ENCODE peak calls at places on chromosomes 6 and 20, in five cellular contexts. One of them, this sample, is unnamed.

GRCh38 chr6:163943647-163944395 is 529.3 kb downstream of the QKI start:
- DNase-seq in fibroblast of pulmonary artery: peak; percentile 30
- DNase-seq in astrocyte of the spinal cord: peak; percentile 54
- DNase-seq in IMR-90: peak; percentile 35
- DNase-seq in activated B cell treated with CpG ODN at 0.5 μM for 24 hours: no peak
- DNase-seq in this sample: no peak

GRCh38 chr6:16973545-16974386 is 128.1 kb upstream of the STMND1 start:
- DNase-seq in fibroblast of pulmonary artery: no peak
- DNase-seq in astrocyte of the spinal cord: no peak
- DNase-seq in IMR-90: no peak
- DNase-seq in activated B cell treated with CpG ODN at 0.5 μM for 24 hours: no peak
- DNase-seq in this sample: no peak

GRCh38 chr20:17419459-17419858 is 111.7 kb downstream of the BFSP1 start:
- DNase-seq in fibroblast of pulmonary artery: no peak
- DNase-seq in astrocyte of the spinal cord: no peak
- DNase-seq in IMR-90: no peak
- DNase-seq in activated B cell treated with CpG ODN at 0.5 μM for 24 hours: no peak
- DNase-seq in this sample: no peak

GRCh38 chr6:41428402-41428994 is 93.1 kb downstream of the NCR2 start:
- DNase-seq in fibroblast of pulmonary artery: no peak
- DNase-seq in astrocyte of the spinal cord: peak; percentile 13
- DNase-seq in IMR-90: no peak
- DNase-seq in activated B cell treated with CpG ODN at 0.5 μM for 24 hours: no peak
- DNase-seq in this sample: no peak

GRCh38 chr20:25848222-25848621 is 151.6 kb upstream of the ZNF337 start:
- DNase-seq in fibroblast of pulmonary artery: no peak
- DNase-seq in astrocyte of the spinal cord: no peak
- DNase-seq in IMR-90: no peak
- DNase-seq in activated B cell treated with CpG ODN at 0.5 μM for 24 hours: no peak
- DNase-seq in this sample: no peak

GRCh38 chr6:146916435-146917015 is 287.7 kb upstream of the STXBP5 start:
- DNase-seq in fibroblast of pulmonary artery: no peak
- DNase-seq in astrocyte of the spinal cord: no peak
- DNase-seq in IMR-90: no peak
- DNase-seq in activated B cell treated with CpG ODN at 0.5 μM for 24 hours: no peak
- DNase-seq in this sample: no peak

GRCh38 chr6:56489559-56489958 is 153.1 kb downstream of the DST start:
- DNase-seq in fibroblast of pulmonary artery: no peak
- DNase-seq in astrocyte of the spinal cord: no peak
- DNase-seq in IMR-90: no peak
- DNase-seq in activated B cell treated with CpG ODN at 0.5 μM for 24 hours: no peak
- DNase-seq in this sample: no peak

GRCh38 chr6:17102258-17102870 is 514 bp downstream of the STMND1 start:
- DNase-seq in fibroblast of pulmonary artery: no peak
- DNase-seq in astrocyte of the spinal cord: no peak
- DNase-seq in IMR-90: no peak
- DNase-seq in activated B cell treated with CpG ODN at 0.5 μM for 24 hours: no peak
- DNase-seq in this sample: no peak

GRCh38 chr20:49167811-49168507 is 20.2 kb downstream of the STAU1 start:
- DNase-seq in fibroblast of pulmonary artery: peak; percentile 19
- DNase-seq in astrocyte of the spinal cord: no peak
- DNase-seq in IMR-90: peak; percentile 31
- DNase-seq in activated B cell treated with CpG ODN at 0.5 μM for 24 hours: no peak
- DNase-seq in this sample: no peak

GRCh38 chr6:158357570-158358216 is 45.4 kb downstream of the TULP4 start:
- DNase-seq in fibroblast of pulmonary artery: no peak
- DNase-seq in astrocyte of the spinal cord: no peak
- DNase-seq in IMR-90: no peak
- DNase-seq in activated B cell treated with CpG ODN at 0.5 μM for 24 hours: no peak
- DNase-seq in this sample: no peak

GRCh38 chr20:17621229-17621968 is 51.5 kb downstream of the DSTN start:
- DNase-seq in fibroblast of pulmonary artery: no peak
- DNase-seq in astrocyte of the spinal cord: no peak
- DNase-seq in IMR-90: no peak
- DNase-seq in activated B cell treated with CpG ODN at 0.5 μM for 24 hours: no peak
- DNase-seq in this sample: peak; percentile 49

GRCh38 chr6:7615611-7616383 is 25.8 kb downstream of the SNRNP48 start:
- DNase-seq in fibroblast of pulmonary artery: peak; percentile 81
- DNase-seq in astrocyte of the spinal cord: peak; percentile 65
- DNase-seq in IMR-90: peak; percentile 65
- DNase-seq in activated B cell treated with CpG ODN at 0.5 μM for 24 hours: no peak
- DNase-seq in this sample: no peak

GRCh38 chr6:170282512-170283158 is 8.2 kb downstream of the DLL1 start:
- DNase-seq in fibroblast of pulmonary artery: no peak
- DNase-seq in astrocyte of the spinal cord: no peak
- DNase-seq in IMR-90: no peak
- DNase-seq in activated B cell treated with CpG ODN at 0.5 μM for 24 hours: no peak
- DNase-seq in this sample: no peak

GRCh38 chr6:158557927-158558326 is 2.0 kb upstream of the TMEM181 start:
- DNase-seq in fibroblast of pulmonary artery: no peak
- DNase-seq in astrocyte of the spinal cord: no peak
- DNase-seq in IMR-90: no peak
- DNase-seq in activated B cell treated with CpG ODN at 0.5 μM for 24 hours: no peak
- DNase-seq in this sample: no peak

GRCh38 chr20:49478754-49479689 is 3.4 kb downstream of the KCNB1 start:
- DNase-seq in fibroblast of pulmonary artery: no peak
- DNase-seq in astrocyte of the spinal cord: no peak
- DNase-seq in IMR-90: no peak
- DNase-seq in activated B cell treated with CpG ODN at 0.5 μM for 24 hours: no peak
- DNase-seq in this sample: no peak

GRCh38 chr6:170561550-170561949 is 7.4 kb downstream of the TBP start:
- DNase-seq in fibroblast of pulmonary artery: no peak
- DNase-seq in astrocyte of the spinal cord: no peak
- DNase-seq in IMR-90: no peak
- DNase-seq in activated B cell treated with CpG ODN at 0.5 μM for 24 hours: no peak
- DNase-seq in this sample: no peak

GRCh38 chr20:16732506-16733152 is 2.8 kb downstream of the SNRPB2 start:
- DNase-seq in fibroblast of pulmonary artery: peak; percentile 10
- DNase-seq in astrocyte of the spinal cord: no peak
- DNase-seq in IMR-90: no peak
- DNase-seq in activated B cell treated with CpG ODN at 0.5 μM for 24 hours: no peak
- DNase-seq in this sample: no peak

GRCh38 chr6:143805832-143806281 is 37.3 kb upstream of the LTV1 start:
- DNase-seq in fibroblast of pulmonary artery: peak; percentile 66
- DNase-seq in astrocyte of the spinal cord: no peak
- DNase-seq in IMR-90: peak; percentile 80
- DNase-seq in activated B cell treated with CpG ODN at 0.5 μM for 24 hours: no peak
- DNase-seq in this sample: no peak

GRCh38 chr6:18326001-18326400 is 61.1 kb upstream of the RNF144B start:
- DNase-seq in fibroblast of pulmonary artery: no peak
- DNase-seq in astrocyte of the spinal cord: no peak
- DNase-seq in IMR-90: no peak
- DNase-seq in activated B cell treated with CpG ODN at 0.5 μM for 24 hours: no peak
- DNase-seq in this sample: no peak
- TF ChIP-seq CTCF in fibroblast of pulmonary artery: no peak
- TF ChIP-seq CTCF in astrocyte of the spinal cord: no peak
- TF ChIP-seq CTCF in IMR-90: no peak
- TF ChIP-seq CTCF in activated B cell treated with CpG ODN at 0.5 μM for 24 hours: no peak
- TF ChIP-seq CTCF in this sample: no peak

DNA sequence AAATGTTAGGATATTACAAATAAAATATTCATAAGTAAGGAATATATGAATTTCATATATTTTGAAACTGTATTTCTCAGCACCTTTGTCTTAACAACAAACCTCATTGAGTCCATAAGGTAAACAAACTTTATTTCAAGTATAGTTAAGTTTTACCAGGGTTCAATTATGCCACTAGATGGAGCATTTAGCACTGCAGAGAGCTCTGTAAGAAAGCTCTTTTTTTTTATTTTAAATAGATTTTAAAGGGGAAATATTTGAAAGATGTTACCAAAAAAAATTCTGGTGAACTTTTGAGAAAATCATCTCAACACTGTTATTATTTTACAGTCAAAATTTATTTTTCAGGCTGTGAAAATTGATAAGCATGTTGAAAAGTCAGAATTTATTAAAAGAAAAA is 955.2 kb upstream of the EYS start:
- DNase-seq in fibroblast of pulmonary artery: peak; percentile 69
- DNase-seq in astrocyte of the spinal cord: peak; percentile 63
- DNase-seq in IMR-90: peak; percentile 1
- DNase-seq in activated B cell treated with CpG ODN at 0.5 μM for 24 hours: no peak
- DNase-seq in this sample: no peak
- TF ChIP-seq CTCF in fibroblast of pulmonary artery: peak; percentile 67
- TF ChIP-seq CTCF in astrocyte of the spinal cord: peak; percentile 63
- TF ChIP-seq CTCF in IMR-90: peak; percentile 2
- TF ChIP-seq CTCF in activated B cell treated with CpG ODN at 0.5 μM for 24 hours: no peak
- TF ChIP-seq CTCF in this sample: peak; percentile 83

GRCh38 chr6:51618563-51618962 is 468.9 kb downstream of the PKHD1 start:
- DNase-seq in fibroblast of pulmonary artery: no peak
- DNase-seq in astrocyte of the spinal cord: no peak
- DNase-seq in IMR-90: no peak
- DNase-seq in activated B cell treated with CpG ODN at 0.5 μM for 24 hours: no peak
- DNase-seq in this sample: no peak
- TF ChIP-seq CTCF in fibroblast of pulmonary artery: peak; percentile 2
- TF ChIP-seq CTCF in astrocyte of the spinal cord: no peak
- TF ChIP-seq CTCF in IMR-90: no peak
- TF ChIP-seq CTCF in activated B cell treated with CpG ODN at 0.5 μM for 24 hours: no peak
- TF ChIP-seq CTCF in this sample: peak; percentile 76

GRCh38 chr6:134065706-134066105 is 13.3 kb upstream of the SLC2A12 start:
- DNase-seq in fibroblast of pulmonary artery: peak; percentile 42
- DNase-seq in astrocyte of the spinal cord: no peak
- DNase-seq in IMR-90: peak; percentile 32
- DNase-seq in activated B cell treated with CpG ODN at 0.5 μM for 24 hours: no peak
- DNase-seq in this sample: no peak
- TF ChIP-seq CTCF in fibroblast of pulmonary artery: peak; percentile 49
- TF ChIP-seq CTCF in astrocyte of the spinal cord: peak; percentile 40
- TF ChIP-seq CTCF in IMR-90: peak; percentile 42
- TF ChIP-seq CTCF in activated B cell treated with CpG ODN at 0.5 μM for 24 hours: no peak
- TF ChIP-seq CTCF in this sample: peak; percentile 47

This sample was measured in type B pancreatic cell.